ENCODE peak calls at places on chromosomes 5 and 9, in five cellular contexts. One of them, this sample, is unnamed.

GRCh38 chr9:37602817-37603216 is 10.4 kb upstream of the TOMM5 start:
- DNase-seq in AG04450: no peak
- DNase-seq in aorta: no peak
- DNase-seq in activated T-cell treated with anti-CD3 and anti-CD28 coated beads, Interleukin-2, amount 50 U/mL, for 72 hours: no peak
- DNase-seq in stimulated activated CD4-positive, alpha-beta T cell treated with anti-CD3 and anti-CD28 coated beads, Interleukin-1b, Interleukin-23, amount 100 ng/mL, for 4 hours: no peak
- DNase-seq in this sample: no peak

GRCh38 chr5:138573949-138574670 is 1.1 kb downstream of the HSPA9 start:
- DNase-seq in AG04450: no peak
- DNase-seq in activated T-cell treated with anti-CD3 and anti-CD28 coated beads, Interleukin-2, amount 50 U/mL, for 72 hours: no peak
- DNase-seq in aorta: no peak
- DNase-seq in stimulated activated CD4-positive, alpha-beta T cell treated with anti-CD3 and anti-CD28 coated beads, Interleukin-1b, Interleukin-23, amount 100 ng/mL, for 4 hours: no peak
- DNase-seq in this sample: no peak

GRCh38 chr5:76521240-76521758 is 101.9 kb downstream of the F2RL2 start:
- DNase-seq in aorta: no peak
- DNase-seq in activated T-cell treated with anti-CD3 and anti-CD28 coated beads, Interleukin-2, amount 50 U/mL, for 72 hours: no peak
- DNase-seq in AG04450: no peak
- DNase-seq in stimulated activated CD4-positive, alpha-beta T cell treated with anti-CD3 and anti-CD28 coated beads, Interleukin-1b, Interleukin-23, amount 100 ng/mL, for 4 hours: no peak
- DNase-seq in this sample: peak; percentile 66

GRCh38 chr9:132849168-132849831 is 28.8 kb downstream of the AK8 start:
- DNase-seq in AG04450: no peak
- DNase-seq in aorta: peak; percentile 33
- DNase-seq in stimulated activated CD4-positive, alpha-beta T cell treated with anti-CD3 and anti-CD28 coated beads, Interleukin-1b, Interleukin-23, amount 100 ng/mL, for 4 hours: no peak
- DNase-seq in activated T-cell treated with anti-CD3 and anti-CD28 coated beads, Interleukin-2, amount 50 U/mL, for 72 hours: no peak
- DNase-seq in this sample: no peak

GRCh38 chr5:143513720-143514119 is 110.2 kb upstream of the NR3C1 start:
- DNase-seq in activated T-cell treated with anti-CD3 and anti-CD28 coated beads, Interleukin-2, amount 50 U/mL, for 72 hours: no peak
- DNase-seq in stimulated activated CD4-positive, alpha-beta T cell treated with anti-CD3 and anti-CD28 coated beads, Interleukin-1b, Interleukin-23, amount 100 ng/mL, for 4 hours: no peak
- DNase-seq in aorta: no peak
- DNase-seq in AG04450: no peak
- DNase-seq in this sample: no peak

GRCh38 chr5:93189707-93190120 is 391.3 kb downstream of the NR2F1-AS1 start:
- DNase-seq in AG04450: peak; percentile 82
- DNase-seq in stimulated activated CD4-positive, alpha-beta T cell treated with anti-CD3 and anti-CD28 coated beads, Interleukin-1b, Interleukin-23, amount 100 ng/mL, for 4 hours: no peak
- DNase-seq in aorta: no peak
- DNase-seq in activated T-cell treated with anti-CD3 and anti-CD28 coated beads, Interleukin-2, amount 50 U/mL, for 72 hours: no peak
- DNase-seq in this sample: no peak

GRCh38 chr9:125744616-125745387 is 2.4 kb upstream of the PBX3 start:
- DNase-seq in stimulated activated CD4-positive, alpha-beta T cell treated with anti-CD3 and anti-CD28 coated beads, Interleukin-1b, Interleukin-23, amount 100 ng/mL, for 4 hours: no peak
- DNase-seq in AG04450: peak; percentile 26
- DNase-seq in aorta: no peak
- DNase-seq in activated T-cell treated with anti-CD3 and anti-CD28 coated beads, Interleukin-2, amount 50 U/mL, for 72 hours: no peak
- DNase-seq in this sample: no peak

GRCh38 chr5:146378981-146379380 is 40.3 kb downstream of the POU4F3 start:
- DNase-seq in AG04450: no peak
- DNase-seq in stimulated activated CD4-positive, alpha-beta T cell treated with anti-CD3 and anti-CD28 coated beads, Interleukin-1b, Interleukin-23, amount 100 ng/mL, for 4 hours: no peak
- DNase-seq in activated T-cell treated with anti-CD3 and anti-CD28 coated beads, Interleukin-2, amount 50 U/mL, for 72 hours: no peak
- DNase-seq in aorta: no peak
- DNase-seq in this sample: no peak

GRCh38 chr9:94782367-94783120 is 56.0 kb downstream of the AOPEP start:
- DNase-seq in stimulated activated CD4-positive, alpha-beta T cell treated with anti-CD3 and anti-CD28 coated beads, Interleukin-1b, Interleukin-23, amount 100 ng/mL, for 4 hours: no peak
- DNase-seq in AG04450: no peak
- DNase-seq in activated T-cell treated with anti-CD3 and anti-CD28 coated beads, Interleukin-2, amount 50 U/mL, for 72 hours: no peak
- DNase-seq in aorta: no peak
- DNase-seq in this sample: no peak

GRCh38 chr9:114745108-114745848 is 60.6 kb downstream of the TNFSF15 start:
- DNase-seq in stimulated activated CD4-positive, alpha-beta T cell treated with anti-CD3 and anti-CD28 coated beads, Interleukin-1b, Interleukin-23, amount 100 ng/mL, for 4 hours: no peak
- DNase-seq in aorta: no peak
- DNase-seq in activated T-cell treated with anti-CD3 and anti-CD28 coated beads, Interleukin-2, amount 50 U/mL, for 72 hours: no peak
- DNase-seq in AG04450: no peak
- DNase-seq in this sample: no peak

GRCh38 chr9:21931428-21931827 is 62.8 kb downstream of the CDKN2A start:
- DNase-seq in AG04450: no peak
- DNase-seq in activated T-cell treated with anti-CD3 and anti-CD28 coated beads, Interleukin-2, amount 50 U/mL, for 72 hours: no peak
- DNase-seq in aorta: no peak
- DNase-seq in stimulated activated CD4-positive, alpha-beta T cell treated with anti-CD3 and anti-CD28 coated beads, Interleukin-1b, Interleukin-23, amount 100 ng/mL, for 4 hours: no peak
- DNase-seq in this sample: no peak

GRCh38 chr5:41754857-41755256 is 115.4 kb downstream of the OXCT1 start:
- DNase-seq in stimulated activated CD4-positive, alpha-beta T cell treated with anti-CD3 and anti-CD28 coated beads, Interleukin-1b, Interleukin-23, amount 100 ng/mL, for 4 hours: no peak
- DNase-seq in activated T-cell treated with anti-CD3 and anti-CD28 coated beads, Interleukin-2, amount 50 U/mL, for 72 hours: no peak
- DNase-seq in AG04450: no peak
- DNase-seq in aorta: no peak
- DNase-seq in this sample: no peak

GRCh38 chr9:76718166-76718565 is 46.1 kb upstream of the PCA3 start:
- DNase-seq in activated T-cell treated with anti-CD3 and anti-CD28 coated beads, Interleukin-2, amount 50 U/mL, for 72 hours: no peak
- DNase-seq in AG04450: no peak
- DNase-seq in aorta: no peak
- DNase-seq in stimulated activated CD4-positive, alpha-beta T cell treated with anti-CD3 and anti-CD28 coated beads, Interleukin-1b, Interleukin-23, amount 100 ng/mL, for 4 hours: no peak
- DNase-seq in this sample: no peak